ENCODE peak calls at places on chromosomes 3 and 15, in four cellular contexts. One of them, this sample, is unnamed.

GRCh38 chr3:20648294-20648693 is 462.3 kb upstream of the SGO1 start:
- DNase-seq in EL: peak
- DNase-seq in DMS 273 treated with DMSO at 0.1 percent for 48 hours: peak
- DNase-seq in RWPE1: peak
- DNase-seq in this sample: peak

GRCh38 chr3:72185549-72186484 is 400.9 kb upstream of the PROK2 start:
- DNase-seq in EL: peak
- DNase-seq in DMS 273 treated with DMSO at 0.1 percent for 48 hours: peak
- DNase-seq in RWPE1: peak
- DNase-seq in this sample: peak

GRCh38 chr3:26624209-26624775 is 1.7 kb downstream of the LRRC3B start:
- DNase-seq in EL: no peak
- DNase-seq in DMS 273 treated with DMSO at 0.1 percent for 48 hours: no peak
- DNase-seq in RWPE1: no peak
- DNase-seq in this sample: no peak

GRCh38 chr3:98982336-98982735 is 80.8 kb upstream of the DCBLD2 start:
- DNase-seq in EL: no peak
- DNase-seq in DMS 273 treated with DMSO at 0.1 percent for 48 hours: no peak
- DNase-seq in RWPE1: no peak
- DNase-seq in this sample: no peak

GRCh38 chr3:179464296-179465092 is 13.2 kb upstream of the GNB4 start:
- DNase-seq in EL: no peak
- DNase-seq in DMS 273 treated with DMSO at 0.1 percent for 48 hours: no peak
- DNase-seq in RWPE1: no peak
- DNase-seq in this sample: no peak

GRCh38 chr15:84810073-84810840 is 6.9 kb upstream of the ALPK3 start:
- DNase-seq in EL: peak
- DNase-seq in DMS 273 treated with DMSO at 0.1 percent for 48 hours: no peak
- DNase-seq in RWPE1: no peak
- DNase-seq in this sample: no peak

GRCh38 chr3:136042608-136043221 is 77.2 kb downstream of the PPP2R3A start:
- DNase-seq in EL: peak
- DNase-seq in DMS 273 treated with DMSO at 0.1 percent for 48 hours: peak
- DNase-seq in RWPE1: peak
- DNase-seq in this sample: peak

GRCh38 chr15:43541785-43542184 is 24.4 kb downstream of the MAP1A start:
- DNase-seq in EL: no peak
- DNase-seq in DMS 273 treated with DMSO at 0.1 percent for 48 hours: no peak
- DNase-seq in RWPE1: no peak
- DNase-seq in this sample: no peak

GRCh38 chr3:124964432-124964831 is 29.9 kb upstream of the MUC13 start:
- DNase-seq in EL: no peak
- DNase-seq in DMS 273 treated with DMSO at 0.1 percent for 48 hours: no peak
- DNase-seq in RWPE1: no peak
- DNase-seq in this sample: no peak

GRCh38 chr3:149634072-149634471 is 23.8 kb downstream of the WWTR1 start:
- DNase-seq in EL: no peak
- DNase-seq in DMS 273 treated with DMSO at 0.1 percent for 48 hours: no peak
- DNase-seq in RWPE1: no peak
- DNase-seq in this sample: no peak

GRCh38 chr3:38130631-38131065 is 6.3 kb downstream of the ACAA1 start:
- DNase-seq in EL: no peak
- DNase-seq in DMS 273 treated with DMSO at 0.1 percent for 48 hours: no peak
- DNase-seq in RWPE1: no peak
- DNase-seq in this sample: no peak

GRCh38 chr3:25297667-25298585 is 130.1 kb upstream of the RARB start:
- DNase-seq in EL: no peak
- DNase-seq in DMS 273 treated with DMSO at 0.1 percent for 48 hours: no peak
- DNase-seq in RWPE1: no peak
- DNase-seq in this sample: no peak

GRCh38 chr15:34582461-34583357 is 742 bp downstream of the GOLGA8B start:
- DNase-seq in EL: peak
- DNase-seq in DMS 273 treated with DMSO at 0.1 percent for 48 hours: no peak
- DNase-seq in RWPE1: peak
- DNase-seq in this sample: no peak